ENCODE peak calls at places on chromosomes 2 and 18, in six cellular contexts. One of them, this sample, is unnamed. For H3K4me1, the result is how much of the 10 kb centered on the place peaks cover.

GRCh38 chr2:96860065-96861029 is 2.5 kb upstream of the ANKRD39 start:
- DNase-seq in CD8-positive, alpha-beta memory T cell: no peak
- DNase-seq in mucosa of descending colon: no peak
- DNase-seq in H9: peak
- DNase-seq in cardiac muscle cell: no peak
- DNase-seq in ovary: no peak
- DNase-seq in this sample: no peak

GRCh38 chr2:172561270-172561669 is 5.4 kb downstream of the PDK1 start:
- DNase-seq in CD8-positive, alpha-beta memory T cell: no peak
- DNase-seq in mucosa of descending colon: no peak
- DNase-seq in H9: no peak
- DNase-seq in cardiac muscle cell: no peak
- DNase-seq in ovary: no peak
- DNase-seq in this sample: no peak

GRCh38 chr18:323253-323622 is 55.4 kb upstream of the THOC1 start:
- DNase-seq in cardiac muscle cell: peak
- DNase-seq in CD8-positive, alpha-beta memory T cell: no peak
- DNase-seq in ovary: no peak
- DNase-seq in H9: no peak
- DNase-seq in mucosa of descending colon: no peak
- DNase-seq in this sample: no peak

GRCh38 chr18:72637319-72638113 is 93.4 kb upstream of the CBLN2 start:
- DNase-seq in CD8-positive, alpha-beta memory T cell: no peak
- DNase-seq in H9: no peak
- DNase-seq in mucosa of descending colon: no peak
- DNase-seq in cardiac muscle cell: no peak
- DNase-seq in ovary: no peak
- DNase-seq in this sample: no peak

GRCh38 chr18:37578886-37579513 is 13.4 kb upstream of the CELF4 start:
- DNase-seq in mucosa of descending colon: no peak
- DNase-seq in CD8-positive, alpha-beta memory T cell: no peak
- DNase-seq in H9: no peak
- DNase-seq in cardiac muscle cell: peak
- DNase-seq in ovary: no peak
- DNase-seq in this sample: peak

GRCh38 chr18:29383311-29384273 is 1206.7 kb upstream of the CDH2 start:
- DNase-seq in H9: no peak
- DNase-seq in mucosa of descending colon: no peak
- DNase-seq in ovary: no peak
- DNase-seq in cardiac muscle cell: peak
- DNase-seq in CD8-positive, alpha-beta memory T cell: no peak
- DNase-seq in this sample: no peak

GRCh38 chr2:73268368-73268830 is 15.9 kb downstream of the FBXO41 start:
- DNase-seq in ovary: no peak
- DNase-seq in cardiac muscle cell: no peak
- DNase-seq in CD8-positive, alpha-beta memory T cell: no peak
- DNase-seq in H9: no peak
- DNase-seq in mucosa of descending colon: no peak
- DNase-seq in this sample: no peak

GRCh38 chr2:234240917-234241316 is 190.4 kb downstream of the SPP2 start:
- DNase-seq in cardiac muscle cell: no peak
- DNase-seq in ovary: no peak
- DNase-seq in mucosa of descending colon: no peak
- DNase-seq in H9: no peak
- DNase-seq in CD8-positive, alpha-beta memory T cell: no peak
- DNase-seq in this sample: no peak

GRCh38 chr2:26980971-26981370 is 10.5 kb downstream of the MAPRE3 start:
- DNase-seq in mucosa of descending colon: no peak
- DNase-seq in ovary: no peak
- DNase-seq in CD8-positive, alpha-beta memory T cell: no peak
- DNase-seq in cardiac muscle cell: no peak
- DNase-seq in H9: no peak
- DNase-seq in this sample: no peak

GRCh38 chr2:46656640-46657039 is 177.3 kb downstream of the TMEM247 start:
- DNase-seq in mucosa of descending colon: no peak
- DNase-seq in H9: no peak
- DNase-seq in CD8-positive, alpha-beta memory T cell: no peak
- DNase-seq in ovary: peak
- DNase-seq in cardiac muscle cell: peak
- DNase-seq in this sample: no peak
- H3K4me1 ChIP-seq in mucosa of descending colon: under half
- H3K4me1 ChIP-seq in H9: under half
- H3K4me1 ChIP-seq in CD8-positive, alpha-beta memory T cell: under half
- H3K4me1 ChIP-seq in ovary: under half
- H3K4me1 ChIP-seq in cardiac muscle cell: under half
- H3K4me1 ChIP-seq in this sample: under half

DNA sequence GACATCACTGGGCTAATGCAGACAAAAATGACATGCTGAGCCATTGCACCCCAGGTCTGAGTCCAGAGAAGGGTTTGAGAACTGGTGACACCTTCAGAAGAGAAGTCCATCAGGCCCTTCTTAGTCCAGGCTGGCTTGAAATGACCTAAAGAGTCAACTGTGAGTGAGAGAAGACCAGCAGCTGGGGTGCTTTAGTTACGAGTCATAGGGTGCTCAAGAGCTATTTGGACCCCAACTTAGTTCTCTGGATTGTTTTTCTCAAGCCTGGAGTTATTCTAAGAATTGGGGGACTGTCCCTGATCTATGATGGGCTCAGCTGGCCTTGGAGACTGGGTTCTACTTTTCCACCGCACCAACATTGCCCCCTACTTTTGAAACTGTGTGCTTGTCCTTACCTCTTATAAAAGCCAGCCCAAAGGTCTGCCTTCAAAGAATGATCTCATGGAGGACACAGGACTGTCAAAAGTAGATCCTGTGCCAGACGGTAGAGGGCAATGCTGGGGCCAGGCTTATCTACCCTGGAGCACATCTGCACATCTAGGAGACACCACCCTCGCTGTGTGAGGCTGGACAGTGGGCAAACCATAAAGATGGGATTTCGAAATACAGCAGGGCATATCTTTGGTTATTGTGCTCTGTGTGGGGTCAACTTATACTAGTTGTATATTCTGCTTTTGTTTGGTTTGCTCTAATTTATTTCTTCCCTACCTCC is 333.0 kb upstream of the SLC14A2 start:
- DNase-seq in CD8-positive, alpha-beta memory T cell: no peak
- DNase-seq in H9: no peak
- DNase-seq in mucosa of descending colon: no peak
- DNase-seq in ovary: no peak
- DNase-seq in cardiac muscle cell: no peak
- DNase-seq in this sample: no peak
- H3K4me1 ChIP-seq in CD8-positive, alpha-beta memory T cell: under half
- H3K4me1 ChIP-seq in H9: under half
- H3K4me1 ChIP-seq in mucosa of descending colon: under half
- H3K4me1 ChIP-seq in ovary: under half
- H3K4me1 ChIP-seq in cardiac muscle cell: under half
- H3K4me1 ChIP-seq in this sample: under half

DNA sequence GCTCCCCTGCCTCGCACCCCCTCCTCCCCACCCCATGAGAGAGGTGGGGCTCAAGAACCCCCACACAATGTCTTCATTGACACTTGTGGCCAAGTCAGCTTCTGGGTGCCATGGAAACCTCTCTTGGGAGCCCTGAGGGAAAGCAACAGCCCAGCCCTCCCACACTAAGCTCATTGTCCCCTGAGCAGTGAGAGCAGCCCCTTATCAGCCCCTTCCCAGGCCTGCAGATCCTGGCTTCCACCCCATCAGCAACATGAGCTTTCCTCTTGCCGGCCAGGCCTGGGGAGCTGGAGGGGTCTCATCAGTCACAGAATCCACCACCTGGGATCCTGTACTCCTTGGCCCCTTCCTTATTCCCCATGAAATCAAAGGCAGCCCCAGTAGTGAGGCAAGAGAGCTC is 107.8 kb upstream of the ST3GAL5 start:
- DNase-seq in cardiac muscle cell: peak
- DNase-seq in CD8-positive, alpha-beta memory T cell: no peak
- DNase-seq in H9: peak
- DNase-seq in mucosa of descending colon: no peak
- DNase-seq in ovary: peak
- DNase-seq in this sample: peak
- H3K4me1 ChIP-seq in cardiac muscle cell: under half
- H3K4me1 ChIP-seq in CD8-positive, alpha-beta memory T cell: half or more
- H3K4me1 ChIP-seq in H9: under half
- H3K4me1 ChIP-seq in mucosa of descending colon: under half
- H3K4me1 ChIP-seq in ovary: under half
- H3K4me1 ChIP-seq in this sample: under half

DNA sequence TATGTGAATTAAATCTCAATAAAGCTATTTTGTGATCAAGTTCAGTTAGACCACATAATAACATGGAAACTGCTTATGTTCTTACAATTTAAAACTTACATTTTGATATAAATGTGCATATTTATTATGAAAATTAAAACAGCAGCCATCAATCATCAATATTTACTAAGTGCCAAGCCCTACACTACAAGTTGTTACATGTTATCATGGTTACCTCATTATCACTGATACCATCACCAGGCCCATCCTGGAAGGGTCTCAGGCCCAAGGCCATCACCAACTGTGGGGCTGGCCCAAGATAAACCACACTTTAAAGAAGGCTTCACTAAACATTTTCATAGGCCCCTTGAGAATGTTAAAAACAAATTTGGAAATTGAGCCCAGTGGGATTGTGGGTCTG is 6.4 kb downstream of the ITSN2 start:
- DNase-seq in H9: no peak
- DNase-seq in mucosa of descending colon: no peak
- DNase-seq in cardiac muscle cell: no peak
- DNase-seq in ovary: no peak
- DNase-seq in CD8-positive, alpha-beta memory T cell: no peak
- DNase-seq in this sample: no peak
- H3K4me1 ChIP-seq in H9: under half
- H3K4me1 ChIP-seq in mucosa of descending colon: under half
- H3K4me1 ChIP-seq in cardiac muscle cell: under half
- H3K4me1 ChIP-seq in ovary: under half
- H3K4me1 ChIP-seq in CD8-positive, alpha-beta memory T cell: half or more
- H3K4me1 ChIP-seq in this sample: under half

DNA sequence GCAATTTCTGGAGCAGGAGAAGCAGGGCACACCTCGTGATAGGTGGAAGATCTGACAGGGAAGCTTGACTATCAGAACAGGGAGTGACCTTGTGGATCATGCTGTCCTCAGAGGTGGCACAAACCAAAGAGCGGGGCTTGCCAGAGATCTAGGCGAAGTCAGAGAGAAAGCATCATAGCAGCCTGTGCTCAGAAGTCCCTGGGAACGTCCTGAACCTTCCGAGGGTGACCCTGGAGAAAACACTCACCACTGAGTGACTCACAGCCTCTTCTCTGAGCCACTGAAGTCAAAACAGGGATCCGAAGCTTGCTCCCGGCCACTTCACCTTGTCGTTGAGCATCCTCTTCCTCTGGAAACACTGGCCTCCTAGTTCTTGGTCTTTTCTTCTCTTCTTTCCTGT is 56.7 kb downstream of the IL1R2 start:
- DNase-seq in H9: no peak
- DNase-seq in mucosa of descending colon: no peak
- DNase-seq in CD8-positive, alpha-beta memory T cell: no peak
- DNase-seq in ovary: peak
- DNase-seq in cardiac muscle cell: no peak
- DNase-seq in this sample: no peak
- H3K4me1 ChIP-seq in H9: under half
- H3K4me1 ChIP-seq in mucosa of descending colon: under half
- H3K4me1 ChIP-seq in CD8-positive, alpha-beta memory T cell: under half
- H3K4me1 ChIP-seq in ovary: under half
- H3K4me1 ChIP-seq in cardiac muscle cell: under half
- H3K4me1 ChIP-seq in this sample: under half

DNA sequence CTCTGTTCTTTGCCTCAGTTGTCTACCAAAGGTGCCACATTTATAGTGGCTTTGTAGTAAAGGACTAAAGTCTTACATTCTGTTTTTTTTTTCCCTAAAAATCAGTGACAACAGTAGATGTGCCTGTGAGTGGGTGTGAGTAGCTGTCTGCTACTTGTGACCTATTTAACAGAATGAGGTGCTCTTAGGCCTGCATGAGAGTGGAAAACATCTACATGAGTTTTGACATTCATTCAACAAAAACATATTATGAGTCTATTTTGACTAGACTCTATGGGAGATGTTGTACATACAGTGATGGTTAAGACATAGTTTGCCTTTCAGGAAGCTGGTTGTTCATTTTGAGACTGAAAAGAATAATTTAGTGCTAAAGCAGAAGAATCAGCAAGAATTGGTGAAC is 36.7 kb downstream of the IL1R2 start:
- DNase-seq in cardiac muscle cell: no peak
- DNase-seq in mucosa of descending colon: no peak
- DNase-seq in CD8-positive, alpha-beta memory T cell: no peak
- DNase-seq in H9: no peak
- DNase-seq in ovary: no peak
- DNase-seq in this sample: no peak
- H3K4me1 ChIP-seq in cardiac muscle cell: under half
- H3K4me1 ChIP-seq in mucosa of descending colon: under half
- H3K4me1 ChIP-seq in CD8-positive, alpha-beta memory T cell: under half
- H3K4me1 ChIP-seq in H9: under half
- H3K4me1 ChIP-seq in ovary: under half
- H3K4me1 ChIP-seq in this sample: under half

DNA sequence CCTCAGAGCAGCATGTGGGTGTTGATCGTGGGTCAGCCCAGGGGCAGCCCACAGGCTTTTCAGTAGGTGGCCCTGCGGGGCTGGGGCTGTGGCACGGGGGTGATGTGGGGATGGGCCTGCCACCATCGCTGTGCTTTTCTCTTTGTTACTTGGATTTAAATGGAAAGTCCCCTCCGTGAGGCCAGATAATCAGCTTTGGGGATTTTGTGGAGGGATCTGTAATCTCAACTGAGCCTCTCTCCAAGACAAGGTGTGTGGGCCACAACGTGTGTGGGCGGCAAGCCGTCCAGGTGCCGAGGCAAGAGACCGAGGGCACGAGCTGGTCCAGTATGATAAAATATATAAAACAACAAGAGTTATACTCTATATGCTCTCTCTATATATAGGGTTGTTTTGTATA is 16.7 kb downstream of the COLEC11 start:
- DNase-seq in CD8-positive, alpha-beta memory T cell: no peak
- DNase-seq in ovary: no peak
- DNase-seq in cardiac muscle cell: no peak
- DNase-seq in mucosa of descending colon: no peak
- DNase-seq in H9: no peak
- DNase-seq in this sample: peak
- H3K4me1 ChIP-seq in CD8-positive, alpha-beta memory T cell: under half
- H3K4me1 ChIP-seq in ovary: under half
- H3K4me1 ChIP-seq in cardiac muscle cell: under half
- H3K4me1 ChIP-seq in mucosa of descending colon: under half
- H3K4me1 ChIP-seq in H9: under half
- H3K4me1 ChIP-seq in this sample: under half